ENCODE peak calls at places on chromosomes 3 and 15, in nine cellular contexts. Z, R, G, D, P, Q, W, B and V are unnamed samples.

GRCh38 chr15:27993996-27994775 is 104.9 kb downstream of the OCA2 start:
- DNase-seq in Z (no peak), R (no peak), G (no peak), D (no peak), P (no peak), Q (no peak), W (no peak), B (no peak), V (no peak)

GRCh38 chr15:74424901-74425528 is 8.7 kb downstream of the SEMA7A start:
- DNase-seq in Z (no peak), R (no peak), G (no peak), D (no peak), P (no peak), Q (no peak), W (no peak), B (no peak), V (no peak)

GRCh38 chr3:13021141-13021933 is 51.9 kb downstream of the IQSEC1 start:
- DNase-seq in Z (peak), R (no peak), G (no peak), D (no peak), P (no peak), Q (no peak), W (no peak), B (no peak), V (no peak)

GRCh38 chr3:179958759-179959158 is 78.0 kb downstream of the PEX5L start:
- DNase-seq in Z (no peak), R (no peak), G (no peak), D (no peak), P (no peak), Q (no peak), W (no peak), B (no peak), V (no peak)

GRCh38 chr3:127694467-127695215 is 21.9 kb downstream of the ABTB1 start:
- DNase-seq in Z (no peak), R (no peak), G (peak), D (no peak), P (no peak), Q (peak), W (no peak), B (no peak), V (no peak)

GRCh38 chr3:126147147-126147931 is 33.0 kb downstream of the ALDH1L1 start:
- DNase-seq in Z (no peak), R (no peak), G (no peak), D (no peak), P (peak), Q (no peak), W (no peak), B (peak), V (no peak)

GRCh38 chr3:196969660-196970546 is 1.3 kb upstream of the PIGZ start:
- DNase-seq in Z (peak), R (peak), G (peak), D (peak), P (peak), Q (no peak), W (no peak), B (peak), V (peak)

GRCh38 chr15:52228928-52229327 is 37.7 kb upstream of the GNB5 start:
- DNase-seq in Z (no peak), R (no peak), G (no peak), D (no peak), P (peak), Q (no peak), W (no peak), B (no peak), V (no peak)

GRCh38 chr3:113212155-113212844 is 943 bp downstream of the BOC start:
- DNase-seq in Z (peak), R (no peak), G (no peak), D (no peak), P (peak), Q (no peak), W (no peak), B (no peak), V (no peak)

GRCh38 chr3:148004331-148004730 is 595.2 kb downstream of the ZIC1 start:
- DNase-seq in Z (no peak), R (no peak), G (no peak), D (no peak), P (no peak), Q (no peak), W (no peak), B (no peak), V (no peak)

GRCh38 chr3:126258670-126259069 is 78.3 kb upstream of the ALDH1L1 start:
- DNase-seq in Z (no peak), R (no peak), G (no peak), D (no peak), P (peak), Q (no peak), W (no peak), B (no peak), V (no peak)

GRCh38 chr15:83365370-83365938 is 81.0 kb upstream of the BNC1 start:
- DNase-seq in Z (peak), R (no peak), G (peak), D (no peak), P (peak), Q (no peak), W (peak), B (peak), V (no peak)

GRCh38 chr3:156670652-156671051 is 3.7 kb upstream of the TIPARP start:
- DNase-seq in Z (no peak), R (no peak), G (no peak), D (no peak), P (no peak), Q (no peak), W (no peak), B (no peak), V (no peak)

GRCh38 chr15:70526221-70526973 is 237.0 kb downstream of the UACA start:
- DNase-seq in Z (peak), R (no peak), G (no peak), D (no peak), P (peak), Q (peak), W (peak), B (no peak), V (peak)

GRCh38 chr3:111989061-111989678 is 9.6 kb upstream of the TAGLN3 start:
- DNase-seq in Z (peak), R (no peak), G (no peak), D (no peak), P (no peak), Q (peak), W (peak), B (no peak), V (peak)

GRCh38 chr15:74461847-74462511 is 1.0 kb upstream of the UBL7 start:
- DNase-seq in Z (peak), R (no peak), G (no peak), D (no peak), P (no peak), Q (no peak), W (no peak), B (no peak), V (no peak)

GRCh38 chr15:79339588-79340314 is 28.8 kb downstream of the TMED3 start:
- DNase-seq in Z (peak), R (no peak), G (peak), D (no peak), P (no peak), Q (no peak), W (no peak), B (no peak), V (peak)

GRCh38 chr3:192892981-192893827 is 24.5 kb downstream of the MB21D2 start:
- DNase-seq in Z (peak), R (no peak), G (peak), D (no peak), P (no peak), Q (no peak), W (peak), B (peak), V (no peak)

GRCh38 chr3:100893590-100893989 is 99.6 kb downstream of the ABI3BP start:
- DNase-seq in Z (peak), R (no peak), G (no peak), D (no peak), P (no peak), Q (no peak), W (no peak), B (no peak), V (no peak)